ENCODE peak calls at places on chromosome 13, in nine cellular contexts. H is heart left ventricle; X is activated T-helper 1 cell treated with Interleukin-2 at 50 U/mL for 16 hours; V is stimulated activated naive CD8-positive, alpha-beta T cell treated with anti-CD3 and anti-CD28 coated beads, Interleukin-15, Interleukin-2, amounts not matched to agents 100 U/mL and 50 U/mL, for 24 hours; G is fibroblast of the conjunctiva; F is A673; T is T follicular helper cell; M is NB4; S is left ventricle myocardium inferior. C is an unnamed sample.

GRCh38 chr13:26772531-26772930 is 11.9 kb upstream of the GPR12 start:
- DNase-seq in M (no peak), S (no peak), X (no peak), H (no peak), T (no peak), V (no peak), F (no peak), G (no peak), C (no peak)

GRCh38 chr13:50634339-50634738 is 209.2 kb downstream of the DLEU7 start:
- DNase-seq in F (no peak), H (no peak), G (no peak), T (no peak), M (no peak), V (no peak), X (no peak), S (no peak), C (no peak)

GRCh38 chr13:76223999-76224398 is 587.9 kb downstream of the LMO7 start:
- DNase-seq in T (no peak), F (no peak), G (no peak), V (no peak), S (no peak), M (no peak), H (no peak), X (no peak), C (no peak)

GRCh38 chr13:82206241-82206640 is 1676.0 kb downstream of the SLITRK1 start:
- DNase-seq in M (no peak), S (no peak), T (no peak), G (no peak), X (no peak), F (no peak), H (no peak), V (no peak), C (no peak)

GRCh38 chr13:62933809-62934208 is 1518.2 kb upstream of the PCDH20 start:
- DNase-seq in S (no peak), F (no peak), G (no peak), X (no peak), V (no peak), M (no peak), H (no peak), T (no peak), C (no peak)

GRCh38 chr13:34733720-34734119 is 208.3 kb upstream of the NBEA start:
- DNase-seq in T (no peak), V (no peak), M (peak; percentile 10), H (no peak), F (no peak), X (no peak), S (no peak), G (peak; percentile 26), C (no peak)

GRCh38 chr13:87130401-87130800 is 540.8 kb upstream of the SLITRK5 start:
- DNase-seq in V (no peak), H (no peak), F (no peak), T (no peak), S (no peak), M (no peak), X (no peak), G (no peak), C (no peak)

GRCh38 chr13:33547035-33547434 is 261.5 kb upstream of the STARD13 start:
- DNase-seq in V (no peak), S (no peak), H (no peak), T (no peak), M (no peak), X (no peak), G (no peak), F (no peak), C (no peak)

GRCh38 chr13:113297370-113297871 is 382 bp downstream of the LAMP1 start:
- DNase-seq in X (peak; percentile 24), H (peak; percentile 25), T (peak; percentile 28), S (no peak), F (no peak), V (peak; percentile 54), G (no peak), M (peak; percentile 72), C (peak; percentile 65)

GRCh38 chr13:100506600-100507422 is 81.8 kb downstream of the GGACT start:
- DNase-seq in T (no peak), H (no peak), M (no peak), X (no peak), V (no peak), G (no peak), F (no peak), S (no peak), C (no peak)

GRCh38 chr13:60519496-60519895 is 122.5 kb downstream of the TDRD3 start:
- DNase-seq in F (no peak), M (no peak), G (no peak), H (no peak), T (no peak), X (no peak), S (no peak), V (no peak), C (no peak)

GRCh38 chr13:28094311-28094710 is 6.1 kb downstream of the FLT3 start:
- DNase-seq in H (no peak), X (no peak), V (no peak), S (no peak), T (no peak), M (peak; percentile 79), G (no peak), F (no peak), C (no peak)

GRCh38 chr13:27790523-27790922 is 1.8 kb upstream of the GSX1 start:
- DNase-seq in X (no peak), H (no peak), F (no peak), T (no peak), M (no peak), S (no peak), G (no peak), V (no peak), C (no peak)

GRCh38 chr13:110850840-110851239 is 64.0 kb downstream of the ANKRD10 start:
- DNase-seq in V (no peak), G (no peak), F (no peak), S (no peak), T (no peak), X (no peak), H (no peak), M (no peak), C (no peak)

GRCh38 chr13:94028234-94029145 is 451.0 kb downstream of the DCT start:
- DNase-seq in S (no peak), H (no peak), V (no peak), M (no peak), F (no peak), G (no peak), X (no peak), T (no peak), C (no peak)

GRCh38 chr13:21229241-21230024 is 53.0 kb downstream of the MRPL57 start:
- DNase-seq in V (no peak), S (no peak), T (no peak), F (no peak), H (no peak), G (no peak), M (no peak), X (no peak), C (no peak)

GRCh38 chr13:75307370-75307984 is 174.5 kb downstream of the TBC1D4 start:
- DNase-seq in T (no peak), F (no peak), H (no peak), G (no peak), S (no peak), X (no peak), V (no peak), M (no peak), C (no peak)

GRCh38 chr13:64529874-64530485 is 2700.2 kb downstream of the PCDH9 start:
- DNase-seq in G (no peak), F (peak; percentile 46), X (no peak), S (no peak), T (no peak), V (no peak), M (peak; percentile 26), H (no peak), C (no peak)

GRCh38 chr13:112940236-112940635 is 28.8 kb upstream of the MCF2L start:
- DNase-seq in S (no peak), F (no peak), V (no peak), T (no peak), X (no peak), G (no peak), H (no peak), M (no peak), C (no peak)

GRCh38 chr13:47858678-47859050 is 142.4 kb downstream of the SUCLA2 start:
- DNase-seq in S (no peak), F (no peak), X (no peak), T (no peak), V (no peak), M (peak; percentile 64), G (no peak), H (no peak), C (no peak)

GRCh38 chr13:43657485-43657884 is 129.3 kb downstream of the ENOX1 start:
- DNase-seq in H (no peak), X (no peak), T (no peak), M (no peak), S (no peak), V (no peak), G (no peak), F (no peak), C (no peak)

GRCh38 chr13:110334256-110334655 is 27.2 kb downstream of the COL4A2 start:
- DNase-seq in V (no peak), M (no peak), X (no peak), F (no peak), H (no peak), G (no peak), T (no peak), S (no peak), C (no peak)

GRCh38 chr13:50915562-50915961 is 6.0 kb downstream of the RNASEH2B start:
- DNase-seq in X (no peak), H (no peak), V (peak; percentile 35), F (no peak), T (no peak), S (no peak), G (no peak), M (peak; percentile 81), C (no peak)

GRCh38 chr13:111006508-111007031 is 91.7 kb upstream of the ANKRD10 start:
- DNase-seq in H (peak; percentile 87), F (peak; percentile 11), M (no peak), S (peak; percentile 83), V (no peak), G (peak; percentile 65), X (no peak), T (no peak), C (no peak)

GRCh38 chr13:113672002-113672651 is 5.1 kb downstream of the GRK1 start:
- DNase-seq in H (no peak), S (peak; percentile 4), T (no peak), F (no peak), V (no peak), X (no peak), G (no peak), M (no peak), C (no peak)

GRCh38 chr13:104592127-104592526 is 1525.9 kb upstream of the SLC10A2 start:
- DNase-seq in M (no peak), F (no peak), X (no peak), G (no peak), S (no peak), T (no peak), V (no peak), H (no peak), C (no peak)

GRCh38 chr13:113291997-113292862 is 4.8 kb upstream of the LAMP1 start:
- DNase-seq in T (no peak), S (peak; percentile 28), X (no peak), M (peak; percentile 65), V (peak; percentile 36), G (no peak), F (peak; percentile 25), H (no peak), C (no peak)

GRCh38 chr13:70723732-70724131 is 615.5 kb upstream of the KLHL1 start:
- DNase-seq in V (no peak), H (no peak), S (no peak), F (peak; percentile 14), M (no peak), T (no peak), X (no peak), G (no peak), C (no peak)

GRCh38 chr13:72634859-72635258 is 92.6 kb downstream of the MZT1 start:
- DNase-seq in F (no peak), S (no peak), X (no peak), H (no peak), G (no peak), M (no peak), V (no peak), T (no peak), C (no peak)

GRCh38 chr13:100566543-100566942 is 22.0 kb downstream of the GGACT start:
- DNase-seq in S (no peak), G (no peak), H (no peak), T (no peak), M (no peak), V (no peak), X (no peak), F (no peak), C (no peak)

GRCh38 chr13:51645154-51645650 is 60.9 kb downstream of the WDFY2 start:
- DNase-seq in S (no peak), G (peak; percentile 93), H (no peak), T (peak; percentile 29), V (no peak), X (no peak), M (peak; percentile 93), F (peak; percentile 74), C (no peak)